ENCODE peak calls at places on chromosomes 16 and 17, in six cellular contexts. K, N, P, I, T and S are unnamed samples.

GRCh38 chr17:18362509-18363020 is 785 bp downstream of the SHMT1 start:
- DNase-seq in K (peak), P (peak), T (peak), N (no peak), I (peak), S (no peak)

GRCh38 chr16:54934536-54935410 is 4.1 kb downstream of the IRX5 start:
- DNase-seq in I (peak), P (peak), N (no peak), T (no peak), K (peak), S (no peak)

GRCh38 chr17:29664743-29665479 is 42.2 kb upstream of the CORO6 start:
- DNase-seq in I (no peak), N (peak), P (no peak), T (no peak), K (no peak), S (peak)

GRCh38 chr16:56631832-56632159 is 663 bp upstream of the MT1M start:
- DNase-seq in T (no peak), K (no peak), I (no peak), N (no peak), P (no peak), S (no peak)

GRCh38 chr17:9237661-9238301 is 216.5 kb downstream of the NTN1 start:
- DNase-seq in N (no peak), K (no peak), P (peak), T (no peak), I (no peak), S (no peak)

GRCh38 chr16:15498427-15499175 is 64.2 kb downstream of the BMERB1 start:
- DNase-seq in T (no peak), P (no peak), K (no peak), I (no peak), N (no peak), S (no peak)

GRCh38 chr17:80992077-80992947 is 671 bp downstream of the CHMP6 start:
- DNase-seq in N (no peak), P (peak), I (no peak), T (peak), K (no peak), S (no peak)

GRCh38 chr17:56319531-56319930 is 166.3 kb downstream of the ANKFN1 start:
- DNase-seq in P (no peak), N (no peak), I (no peak), K (no peak), T (no peak), S (peak)

GRCh38 chr16:88634141-88634993 is 4.0 kb upstream of the IL17C start:
- DNase-seq in P (peak), I (no peak), K (peak), T (no peak), N (peak), S (no peak)

DNA sequence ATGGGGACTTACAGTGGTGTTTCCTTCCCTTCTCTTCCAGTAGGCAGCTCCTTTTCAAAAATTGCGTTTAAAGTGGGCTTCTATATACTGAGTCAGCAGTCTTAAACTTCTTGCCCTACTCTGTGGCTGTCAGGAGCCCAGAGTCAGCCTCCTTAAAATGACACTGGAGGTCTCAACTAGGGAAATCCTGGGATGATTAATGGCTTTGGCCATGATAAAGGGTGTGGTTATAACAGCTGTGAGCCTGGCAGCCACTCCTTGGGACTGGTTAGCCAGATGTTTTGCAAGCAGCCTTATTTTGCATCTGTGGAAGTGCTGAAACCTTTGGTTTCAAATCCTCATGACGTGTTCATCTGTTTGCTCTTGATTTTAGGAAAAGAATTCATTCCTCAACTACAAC is 25.0 kb downstream of the TAC4 start:
- DNase-seq in T (no peak), I (no peak), P (no peak), K (no peak), N (no peak), S (no peak)
- H3K27ac ChIP-seq in T (no peak), I (no peak), P (no peak), K (peak), N (no peak), S (no peak)

DNA sequence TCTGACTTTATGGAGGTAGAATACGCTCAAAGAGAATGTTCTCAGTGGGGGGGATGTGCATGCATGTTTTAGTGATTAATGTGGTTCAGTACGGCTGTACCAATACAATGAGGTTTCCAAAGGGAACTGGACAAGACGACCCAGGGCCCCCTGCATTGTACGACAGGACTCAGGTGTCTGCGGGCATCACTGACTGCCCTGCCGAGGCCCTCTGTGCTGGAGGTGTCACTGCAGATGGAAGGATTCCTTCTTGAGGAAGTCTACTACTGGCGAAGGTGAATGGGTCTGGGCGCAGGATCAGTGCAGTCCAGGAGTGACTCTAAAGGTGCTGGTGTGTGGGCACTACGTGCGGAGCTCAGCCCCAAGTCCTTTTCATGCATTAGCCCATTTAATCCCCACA is 3.5 kb upstream of the LGALS9 start:
- DNase-seq in P (no peak), T (no peak), I (no peak), N (no peak), K (no peak), S (no peak)
- H3K27ac ChIP-seq in P (no peak), T (no peak), I (no peak), N (no peak), K (no peak), S (no peak)

GRCh38 chr16:11104168-11105037 is 151.6 kb downstream of the SOCS1 start:
- DNase-seq in P (no peak), I (no peak), K (no peak), N (no peak), T (no peak), S (no peak)

GRCh38 chr16:11102523-11102898 is 153.5 kb downstream of the SOCS1 start:
- DNase-seq in K (no peak), N (no peak), T (no peak), P (no peak), I (no peak), S (no peak)

GRCh38 chr16:11107781-11108465 is 148.1 kb downstream of the SOCS1 start:
- DNase-seq in I (no peak), P (no peak), K (no peak), N (peak), T (no peak), S (no peak)

GRCh38 chr16:11106726-11107125 is 149.3 kb downstream of the SOCS1 start:
- DNase-seq in K (no peak), T (no peak), N (no peak), I (no peak), P (no peak), S (no peak)

GRCh38 chr16:11105038-11105903 is 150.7 kb downstream of the SOCS1 start:
- DNase-seq in N (peak), I (no peak), T (no peak), K (peak), P (no peak), S (no peak)
- H3K27ac ChIP-seq in N (peak), I (peak), T (no peak), K (peak), P (peak), S (no peak)

GRCh38 chr16:5252800-5253199 is 155.2 kb upstream of the EEF2KMT start:
- DNase-seq in P (no peak), K (no peak), I (no peak), T (no peak), N (no peak), S (no peak)
- H3K27ac ChIP-seq in P (no peak), K (no peak), I (no peak), T (no peak), N (no peak), S (no peak)

GRCh38 chr17:75842411-75842810 is 1.8 kb downstream of the UNC13D start:
- DNase-seq in P (no peak), N (no peak), T (no peak), K (no peak), I (no peak), S (no peak)
- H3K27ac ChIP-seq in P (peak), N (no peak), T (no peak), K (no peak), I (no peak), S (no peak)

DNA sequence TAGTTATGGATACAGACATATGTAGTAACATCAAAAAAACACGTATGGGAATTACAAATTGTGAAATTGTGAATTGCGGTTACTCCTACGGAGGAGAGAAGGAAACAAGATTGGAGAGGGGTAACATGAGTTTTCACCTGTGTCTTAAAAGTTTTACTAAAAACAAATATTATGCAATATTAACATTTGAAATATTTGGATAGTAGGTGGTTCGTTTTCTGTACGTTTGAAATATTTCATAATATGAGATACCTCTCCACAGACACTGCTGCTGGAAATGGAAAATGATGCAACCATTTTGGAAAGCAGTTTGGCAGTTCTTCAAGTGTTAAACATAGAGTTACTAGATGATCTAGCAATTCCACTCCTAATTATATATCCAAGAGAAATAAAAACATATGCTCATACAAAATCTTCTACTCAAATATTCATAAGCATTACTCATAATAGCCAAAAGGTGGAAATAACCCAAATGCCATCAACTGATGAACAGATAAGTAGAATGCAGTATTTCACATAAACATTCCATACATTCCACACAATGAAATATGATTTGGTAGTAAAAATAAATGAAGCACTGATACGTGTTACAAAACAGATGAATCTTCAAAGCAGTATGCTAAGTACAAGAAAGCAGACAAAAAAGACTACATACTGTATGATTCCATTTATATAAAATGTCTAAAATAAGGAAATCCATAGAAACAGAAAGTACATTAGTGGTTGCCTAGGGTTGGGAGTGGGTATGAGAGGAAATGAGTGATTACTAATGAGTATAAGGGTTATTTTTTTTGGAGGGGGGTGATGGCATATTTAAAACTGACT is 40.8 kb upstream of the ABCA10 start:
- DNase-seq in N (peak), I (no peak), K (no peak), P (no peak), T (no peak), S (no peak)
- H3K27ac ChIP-seq in N (peak), I (no peak), K (no peak), P (no peak), T (no peak), S (peak)

DNA sequence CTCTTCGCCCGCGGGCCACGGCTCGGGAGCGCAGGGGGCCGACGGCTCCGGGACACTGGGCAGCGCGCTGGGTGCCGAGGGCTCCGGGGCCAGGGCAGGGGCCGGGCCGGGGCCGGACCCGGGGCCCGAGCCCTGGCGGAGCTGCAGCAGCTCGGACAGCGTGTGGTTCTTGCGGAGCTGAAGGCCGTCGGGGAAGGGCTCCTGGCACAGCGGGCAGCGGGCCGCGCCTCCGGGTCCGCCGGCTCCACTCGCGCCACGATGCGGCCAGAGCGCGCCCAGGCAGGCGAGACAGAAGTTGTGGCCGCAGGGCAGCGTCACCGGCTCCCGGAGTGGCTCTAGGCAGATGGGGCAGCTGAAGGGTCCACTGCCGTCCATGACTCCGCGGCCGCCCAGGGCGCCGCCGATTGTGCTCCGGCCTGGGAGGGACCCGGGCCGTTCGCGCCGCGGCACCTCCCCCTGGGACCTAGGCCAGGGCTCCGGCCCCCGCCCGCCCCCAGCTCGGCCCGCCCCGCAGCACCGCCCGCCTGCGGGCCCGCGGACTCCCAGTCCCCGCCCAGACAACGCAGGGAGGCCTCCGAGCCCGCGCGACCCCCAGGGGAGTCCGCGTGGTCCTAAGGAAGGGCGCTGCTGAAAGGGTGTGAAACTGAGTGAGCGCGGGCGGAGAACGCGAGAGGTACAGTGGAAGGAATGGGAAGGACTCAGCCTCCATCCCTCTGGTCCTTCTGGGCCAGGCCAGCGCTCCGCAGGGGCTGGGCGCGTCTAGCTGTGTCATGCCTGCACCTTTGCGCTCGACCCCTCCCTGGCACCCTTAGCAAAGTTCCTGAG is at the start of gene TRIM47:
- DNase-seq in N (peak), K (peak), T (peak), P (peak), I (peak), S (no peak)
- H3K27ac ChIP-seq in N (peak), K (peak), T (peak), P (peak), I (peak), S (peak)

GRCh38 chr16:85453-85782 is 7.4 kb downstream of the MPG start:
- DNase-seq in T (no peak), N (no peak), K (no peak), P (no peak), I (no peak), S (no peak)
- H3K27ac ChIP-seq in T (no peak), N (no peak), K (no peak), P (peak), I (peak), S (peak)